ENCODE peak calls at places on chromosomes 2 and 18, in four cellular contexts. One of them, this sample, is unnamed.
A peak's percentile ranks its signal among the peaks of the same experiment; 100 is the strongest.

GRCh38 chr2:237361194-237361986 is 52.6 kb downstream of the COL6A3 start:
- DNase-seq in stimulated activated CD4-positive, alpha-beta T cell treated with anti-CD3 and anti-CD28 coated beads, Interleukin-4, amount 100 ng/mL, for 1 hour: no peak
- DNase-seq in nucleus accumbens: no peak
- DNase-seq in effector memory CD4-positive, alpha-beta T cell: no peak
- DNase-seq in this sample: no peak

GRCh38 chr18:63082661-63083531 is 236.7 kb downstream of the BCL2 start:
- DNase-seq in stimulated activated CD4-positive, alpha-beta T cell treated with anti-CD3 and anti-CD28 coated beads, Interleukin-4, amount 100 ng/mL, for 1 hour: no peak
- DNase-seq in nucleus accumbens: no peak
- DNase-seq in effector memory CD4-positive, alpha-beta T cell: no peak
- DNase-seq in this sample: no peak

GRCh38 chr18:8607776-8608682 is 1.2 kb upstream of the RAB12 start:
- DNase-seq in stimulated activated CD4-positive, alpha-beta T cell treated with anti-CD3 and anti-CD28 coated beads, Interleukin-4, amount 100 ng/mL, for 1 hour: no peak
- DNase-seq in nucleus accumbens: no peak
- DNase-seq in effector memory CD4-positive, alpha-beta T cell: no peak
- DNase-seq in this sample: no peak

GRCh38 chr2:106965611-106966010 is 79.6 kb upstream of the ST6GAL2 start:
- DNase-seq in stimulated activated CD4-positive, alpha-beta T cell treated with anti-CD3 and anti-CD28 coated beads, Interleukin-4, amount 100 ng/mL, for 1 hour: no peak
- DNase-seq in nucleus accumbens: no peak
- DNase-seq in effector memory CD4-positive, alpha-beta T cell: no peak
- DNase-seq in this sample: no peak

GRCh38 chr18:61898576-61899205 is 5.9 kb upstream of the RNF152 start:
- DNase-seq in stimulated activated CD4-positive, alpha-beta T cell treated with anti-CD3 and anti-CD28 coated beads, Interleukin-4, amount 100 ng/mL, for 1 hour: no peak
- DNase-seq in nucleus accumbens: no peak
- DNase-seq in effector memory CD4-positive, alpha-beta T cell: no peak
- DNase-seq in this sample: no peak

GRCh38 chr18:74299746-74300145 is 8.0 kb upstream of the CYB5A start:
- DNase-seq in stimulated activated CD4-positive, alpha-beta T cell treated with anti-CD3 and anti-CD28 coated beads, Interleukin-4, amount 100 ng/mL, for 1 hour: no peak
- DNase-seq in nucleus accumbens: no peak
- DNase-seq in effector memory CD4-positive, alpha-beta T cell: no peak
- DNase-seq in this sample: no peak

GRCh38 chr2:3307901-3308300 is 69.7 kb downstream of the EIPR1 start:
- DNase-seq in stimulated activated CD4-positive, alpha-beta T cell treated with anti-CD3 and anti-CD28 coated beads, Interleukin-4, amount 100 ng/mL, for 1 hour: no peak
- DNase-seq in nucleus accumbens: no peak
- DNase-seq in effector memory CD4-positive, alpha-beta T cell: no peak
- DNase-seq in this sample: no peak

GRCh38 chr2:42663106-42663755 is 94.8 kb downstream of the MTA3 start:
- DNase-seq in stimulated activated CD4-positive, alpha-beta T cell treated with anti-CD3 and anti-CD28 coated beads, Interleukin-4, amount 100 ng/mL, for 1 hour: peak; percentile 56
- DNase-seq in nucleus accumbens: peak; percentile 38
- DNase-seq in effector memory CD4-positive, alpha-beta T cell: peak; percentile 16
- DNase-seq in this sample: peak; percentile 71

GRCh38 chr2:95121495-95122196 is at the start of gene MRPS5:
- DNase-seq in stimulated activated CD4-positive, alpha-beta T cell treated with anti-CD3 and anti-CD28 coated beads, Interleukin-4, amount 100 ng/mL, for 1 hour: peak; percentile 93
- DNase-seq in nucleus accumbens: peak; percentile 75
- DNase-seq in effector memory CD4-positive, alpha-beta T cell: peak; percentile 73
- DNase-seq in this sample: peak; percentile 78

GRCh38 chr2:118013221-118013723 is 598 bp downstream of the CCDC93 start:
- DNase-seq in stimulated activated CD4-positive, alpha-beta T cell treated with anti-CD3 and anti-CD28 coated beads, Interleukin-4, amount 100 ng/mL, for 1 hour: peak; percentile 30
- DNase-seq in nucleus accumbens: peak; percentile 47
- DNase-seq in effector memory CD4-positive, alpha-beta T cell: peak; percentile 21
- DNase-seq in this sample: peak; percentile 31